ENCODE peak calls at places on chromosome 5, in nine cellular contexts. H is A549; R is left ventricle myocardium inferior; V is fibroblast of pulmonary artery; W is CD4-positive, alpha-beta T cell; L is ovary; G is WTC11; Q is H9; Y is cardiac fibroblast. N is an unnamed sample.

GRCh38 chr5:149959406-149960236 is 937 bp upstream of the SLC26A2 start:
- DNase-seq in L (peak), G (no peak), W (peak), V (peak), R (no peak), Y (peak), Q (peak), H (peak), N (peak)

GRCh38 chr5:172713113-172713808 is 57.7 kb downstream of the DUSP1 start:
- DNase-seq in Y (peak), W (peak), H (peak), L (peak), G (peak), Q (no peak), R (peak), V (peak), N (peak)

GRCh38 chr5:126736141-126736540 is 40.8 kb upstream of the LMNB1 start:
- DNase-seq in L (no peak), Y (no peak), H (no peak), Q (no peak), R (no peak), W (no peak), G (no peak), V (no peak), N (no peak)

GRCh38 chr5:124111886-124112285 is 599.9 kb downstream of the CSNK1G3 start:
- DNase-seq in Q (no peak), L (no peak), H (no peak), G (no peak), V (peak), Y (peak), W (no peak), R (no peak), N (no peak)

GRCh38 chr5:143514915-143515314 is 111.4 kb upstream of the NR3C1 start:
- DNase-seq in R (no peak), Y (no peak), V (no peak), G (no peak), L (no peak), W (no peak), H (no peak), Q (no peak), N (no peak)

GRCh38 chr5:55498466-55498865 is 36.3 kb downstream of the PLPP1 start:
- DNase-seq in H (no peak), V (no peak), G (no peak), W (no peak), R (no peak), Q (no peak), Y (no peak), L (no peak), N (no peak)

GRCh38 chr5:56763711-56764466 is 51.5 kb upstream of the MAP3K1 start:
- DNase-seq in H (no peak), L (no peak), R (no peak), W (no peak), V (peak), G (no peak), Q (no peak), Y (peak), N (no peak)

GRCh38 chr5:124544366-124545055 is 201.9 kb downstream of the ZNF608 start:
- DNase-seq in L (no peak), W (no peak), V (no peak), H (no peak), Q (no peak), Y (peak), G (no peak), R (no peak), N (no peak)

GRCh38 chr5:36561596-36561995 is 44.8 kb upstream of the SLC1A3 start:
- DNase-seq in L (no peak), G (no peak), V (no peak), Y (no peak), W (no peak), Q (no peak), H (no peak), R (no peak), N (no peak)

GRCh38 chr5:77893225-77893860 is 117.2 kb upstream of the TBCA start:
- DNase-seq in V (peak), L (no peak), Q (no peak), W (no peak), G (no peak), H (peak), Y (peak), R (no peak), N (no peak)

GRCh38 chr5:168777651-168778050 is 198.5 kb upstream of the PANK3 start:
- DNase-seq in H (no peak), W (no peak), L (no peak), G (no peak), Q (no peak), V (no peak), R (no peak), Y (no peak), N (no peak)

GRCh38 chr5:40677456-40677855 is 2.3 kb upstream of the PTGER4 start:
- DNase-seq in W (no peak), G (no peak), H (no peak), Q (no peak), L (no peak), V (no peak), R (no peak), Y (no peak), N (no peak)

GRCh38 chr5:43396762-43397304 is 15.4 kb downstream of the CCL28 start:
- DNase-seq in W (peak), V (peak), Y (peak), Q (peak), G (peak), L (peak), R (peak), H (no peak), N (peak)

GRCh38 chr5:5533927-5534326 is 111.5 kb downstream of the ICE1 start:
- DNase-seq in G (no peak), L (no peak), V (no peak), Y (no peak), H (no peak), Q (no peak), W (no peak), R (no peak), N (no peak)

GRCh38 chr5:95083606-95084005 is 201.3 kb downstream of the MCTP1 start:
- DNase-seq in G (no peak), H (no peak), L (no peak), V (no peak), R (no peak), Y (peak), W (no peak), Q (no peak), N (no peak)

GRCh38 chr5:76469656-76470290 is 66.7 kb downstream of the IQGAP2 start:
- DNase-seq in V (no peak), Y (no peak), Q (no peak), G (no peak), H (no peak), R (no peak), L (no peak), W (no peak), N (no peak)

GRCh38 chr5:146016764-146017484 is 80.5 kb downstream of the SH3RF2 start:
- DNase-seq in G (no peak), L (no peak), V (peak), Q (no peak), R (no peak), H (no peak), W (no peak), Y (peak), N (no peak)

GRCh38 chr5:24142346-24142745 is 502.4 kb downstream of the CDH10 start:
- DNase-seq in R (no peak), Q (no peak), H (no peak), G (no peak), V (no peak), L (no peak), W (no peak), Y (no peak), N (no peak)

GRCh38 chr5:178504340-178504960 is 85.7 kb downstream of the COL23A1 start:
- DNase-seq in W (no peak), Q (no peak), L (no peak), V (no peak), Y (no peak), G (no peak), R (no peak), H (no peak), N (no peak)

GRCh38 chr5:87732875-87733768 is 320.4 kb upstream of the CCNH start:
- DNase-seq in H (no peak), Q (no peak), L (no peak), V (no peak), Y (no peak), G (no peak), W (no peak), R (no peak), N (no peak)

GRCh38 chr5:53010819-53011218 is 21.7 kb downstream of the ITGA2 start:
- DNase-seq in H (no peak), G (no peak), Y (no peak), L (no peak), V (no peak), W (no peak), Q (no peak), R (no peak), N (no peak)

GRCh38 chr5:151719228-151719861 is 32.6 kb upstream of the SPARC start:
- DNase-seq in L (no peak), H (no peak), Q (peak), V (peak), G (peak), Y (peak), W (no peak), R (no peak), N (peak)

GRCh38 chr5:127002390-127002789 is 28.0 kb downstream of the MARCHF3 start:
- DNase-seq in V (peak), Q (no peak), H (no peak), G (no peak), W (no peak), Y (peak), L (no peak), R (no peak), N (no peak)

GRCh38 chr5:41794478-41794877 is 75.7 kb downstream of the OXCT1 start:
- DNase-seq in Q (no peak), L (no peak), H (peak), R (no peak), W (no peak), G (no peak), V (peak), Y (peak), N (no peak)

GRCh38 chr5:65141487-65141886 is 340.2 kb downstream of the ADAMTS6 start:
- DNase-seq in Q (no peak), L (no peak), R (no peak), H (no peak), G (no peak), V (no peak), Y (no peak), W (no peak), N (no peak)

GRCh38 chr5:132746592-132747063 is 598 bp upstream of the CCNI2 start:
- DNase-seq in H (no peak), Y (peak), L (no peak), R (no peak), Q (no peak), W (no peak), G (peak), V (no peak), N (no peak)

GRCh38 chr5:18497089-18497488 is 862.8 kb downstream of the TAF11L14 start:
- DNase-seq in G (no peak), Q (no peak), W (no peak), V (no peak), H (no peak), Y (no peak), R (no peak), L (no peak), N (no peak)

GRCh38 chr5:119319890-119320289 is 35.9 kb upstream of the TNFAIP8 start:
- DNase-seq in V (no peak), G (no peak), Q (no peak), H (no peak), L (no peak), R (no peak), Y (no peak), W (no peak), N (no peak)

GRCh38 chr5:35856186-35857003 is at the start of gene IL7R:
- DNase-seq in Y (peak), R (no peak), L (no peak), W (peak), Q (no peak), H (no peak), V (peak), G (no peak), N (no peak)

GRCh38 chr5:34530637-34531036 is 125.5 kb upstream of the RAI14 start:
- DNase-seq in Q (no peak), L (no peak), G (no peak), V (peak), Y (peak), R (no peak), H (no peak), W (no peak), N (no peak)

GRCh38 chr5:963673-964531 is 44.7 kb upstream of the NKD2 start:
- DNase-seq in Q (no peak), H (no peak), Y (peak), G (no peak), R (peak), L (no peak), V (peak), W (peak), N (no peak)

GRCh38 chr5:130279386-130279785 is 375.1 kb downstream of the CHSY3 start:
- DNase-seq in H (no peak), L (no peak), V (peak), Y (peak), G (no peak), R (no peak), Q (no peak), W (no peak), N (no peak)

GRCh38 chr5:181173420-181174342 is 26.3 kb downstream of the OR2V2 start:
- DNase-seq in G (peak), L (no peak), H (peak), Q (peak), W (no peak), R (no peak), V (peak), Y (peak), N (no peak)

GRCh38 chr5:73376618-73377170 is 71.9 kb downstream of the FOXD1 start:
- DNase-seq in G (no peak), R (no peak), H (no peak), Q (no peak), Y (peak), W (no peak), V (peak), L (no peak), N (no peak)

GRCh38 chr5:65364907-65365306 is 116.8 kb downstream of the ADAMTS6 start:
- DNase-seq in Q (no peak), V (peak), L (no peak), Y (peak), H (no peak), W (no peak), R (no peak), G (no peak), N (no peak)

GRCh38 chr5:171957591-171958251 is 48.7 kb downstream of the FBXW11 start:
- DNase-seq in H (no peak), G (no peak), R (no peak), Y (no peak), L (no peak), V (no peak), Q (no peak), W (peak), N (no peak)

GRCh38 chr5:31194892-31195291 is 1.4 kb downstream of the CDH6 start:
- DNase-seq in W (no peak), G (no peak), H (peak), V (no peak), Q (no peak), R (no peak), Y (peak), L (no peak), N (no peak)

GRCh38 chr5:31194458-31194808 is 947 bp downstream of the CDH6 start:
- DNase-seq in G (no peak), W (no peak), Q (no peak), V (peak), R (no peak), H (no peak), Y (peak), L (no peak), N (no peak)

GRCh38 chr5:31193591-31194457 is at the start of gene CDH6:
- DNase-seq in R (peak), L (no peak), W (no peak), H (peak), G (peak), V (peak), Q (peak), Y (peak), N (peak)

GRCh38 chr5:31197183-31197582 is 3.7 kb downstream of the CDH6 start:
- DNase-seq in R (no peak), W (no peak), L (no peak), Q (no peak), H (no peak), Y (peak), G (no peak), V (peak), N (no peak)

DNA sequence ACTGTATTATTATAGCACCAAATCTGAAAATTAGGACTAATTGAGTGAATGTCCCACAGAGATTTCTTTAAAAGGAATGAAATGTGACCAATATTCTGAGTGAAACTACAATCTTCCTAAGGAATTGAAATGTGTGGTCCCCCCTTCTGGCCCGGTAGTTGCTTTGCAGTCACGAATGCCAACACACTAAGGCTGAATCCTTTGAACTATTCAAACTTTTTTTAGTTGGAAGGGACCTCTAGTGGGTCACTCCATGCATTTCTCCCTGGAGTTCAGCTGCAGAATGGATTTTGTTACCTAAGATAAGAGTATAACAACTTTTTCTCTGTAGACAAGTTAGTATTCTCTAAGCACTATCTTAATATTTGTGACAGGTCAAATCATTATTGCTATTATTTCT is 2.8 kb downstream of the CDH6 start:
- DNase-seq in W (no peak), Y (peak), L (no peak), R (no peak), G (no peak), Q (no peak), H (no peak), V (peak), N (no peak)
- TF ChIP-seq CTCF in W (no peak), Y (no peak), L (no peak), R (peak), G (no peak), Q (peak), H (no peak), V (peak), N (no peak)

GRCh38 chr5:83518676-83519075 is 47.1 kb downstream of the VCAN start:
- DNase-seq in H (no peak), Y (peak), G (no peak), V (peak), W (no peak), L (no peak), R (no peak), Q (no peak), N (no peak)

GRCh38 chr5:83516361-83516760 is 44.8 kb downstream of the VCAN start:
- DNase-seq in V (peak), H (no peak), L (no peak), Q (no peak), Y (no peak), W (no peak), R (no peak), G (no peak), N (no peak)

GRCh38 chr5:83513491-83513890 is 41.9 kb downstream of the VCAN start:
- DNase-seq in L (no peak), R (no peak), W (no peak), G (no peak), Y (no peak), H (no peak), V (peak), Q (no peak), N (no peak)

GRCh38 chr5:83513081-83513480 is 41.5 kb downstream of the VCAN start:
- DNase-seq in G (no peak), V (no peak), L (no peak), W (no peak), Q (no peak), Y (no peak), H (no peak), R (no peak), N (no peak)

GRCh38 chr5:83516962-83517750 is 45.6 kb downstream of the VCAN start:
- DNase-seq in G (no peak), R (no peak), V (peak), W (no peak), H (no peak), L (no peak), Y (peak), Q (no peak), N (no peak)
- TF ChIP-seq CTCF in G (no peak), R (no peak), V (peak), W (no peak), H (no peak), L (no peak), Y (peak), Q (no peak), N (no peak)

GRCh38 chr5:141373673-141374317 is at the start of gene PCDHGA6:
- DNase-seq in Q (no peak), R (no peak), G (no peak), L (no peak), W (no peak), Y (peak), H (no peak), V (peak), N (no peak)

GRCh38 chr5:141371572-141372475 is 1.8 kb downstream of the PCDHGB3 start:
- DNase-seq in W (no peak), Y (no peak), V (no peak), Q (no peak), R (no peak), G (no peak), L (no peak), H (no peak), N (no peak)

GRCh38 chr5:141366016-141366896 is 2.3 kb downstream of the PCDHGA5 start:
- DNase-seq in G (no peak), H (no peak), R (no peak), V (no peak), W (no peak), Q (no peak), L (no peak), Y (no peak), N (no peak)

GRCh38 chr5:141374627-141375026 is 936 bp downstream of the PCDHGA6 start:
- DNase-seq in W (no peak), R (no peak), V (no peak), Q (no peak), G (no peak), L (no peak), H (no peak), Y (no peak), N (no peak)

GRCh38 chr5:141369994-141370848 is at the start of gene PCDHGB3:
- DNase-seq in Y (peak), L (no peak), Q (peak), V (peak), G (peak), W (no peak), R (peak), H (no peak), N (no peak)
- TF ChIP-seq CTCF in Y (peak), L (no peak), Q (peak), V (peak), G (no peak), W (no peak), R (peak), H (peak), N (no peak)

GRCh38 chr5:140564196-140565023 is at the start of the genes APBB3 and SLC35A4:
- DNase-seq in G (peak), W (peak), Q (peak), H (peak), Y (peak), R (peak), V (peak), L (peak), N (peak)
- TF ChIP-seq CTCF in G (no peak), W (no peak), Q (no peak), H (no peak), Y (no peak), R (no peak), V (no peak), L (peak), N (no peak)

N was measured in endothelial cell.